ENCODE peak calls at places on chromosomes 2 and 18, in four cellular contexts. J is CD4-positive, alpha-beta T cell; G is DMS 273 treated with DMSO at 0.1 percent for 48 hours; V is neural progenitor cell. Y is an unnamed sample.

GRCh38 chr2:27792759-27793158 is 21.2 kb downstream of the MRPL33 start:
- DNase-seq in J (no peak), G (no peak), V (no peak), Y (no peak)

GRCh38 chr18:78681396-78681795 is 298.2 kb upstream of the SALL3 start:
- DNase-seq in J (no peak), G (no peak), V (no peak), Y (no peak)

GRCh38 chr2:112481528-112482228 is at the start of gene TTL:
- DNase-seq in J (peak), G (peak), V (peak), Y (peak)

GRCh38 chr2:199818001-199818400 is 33.0 kb downstream of the FTCDNL1 start:
- DNase-seq in J (no peak), G (no peak), V (no peak), Y (no peak)

GRCh38 chr2:62854600-62855514 is 149.3 kb downstream of the EHBP1 start:
- DNase-seq in J (no peak), G (no peak), V (no peak), Y (no peak)

GRCh38 chr2:163182764-163183354 is 344.3 kb upstream of the KCNH7 start:
- DNase-seq in J (no peak), G (no peak), V (no peak), Y (no peak)

GRCh38 chr18:23237524-23238151 is 102.4 kb downstream of the CABLES1 start:
- DNase-seq in J (peak), G (no peak), V (peak), Y (no peak)

GRCh38 chr18:79530821-79531220 is 135.1 kb downstream of the NFATC1 start:
- DNase-seq in J (no peak), G (no peak), V (no peak), Y (no peak)

GRCh38 chr18:55768255-55768654 is 180.3 kb upstream of the TCF4 start:
- DNase-seq in J (no peak), G (no peak), V (no peak), Y (no peak)

GRCh38 chr2:189236066-189236465 is 56.5 kb upstream of the COL5A2 start:
- DNase-seq in J (no peak), G (no peak), V (no peak), Y (no peak)

GRCh38 chr18:12857215-12857924 is 26.7 kb downstream of the PTPN2 start:
- DNase-seq in J (no peak), G (no peak), V (no peak), Y (no peak)

GRCh38 chr18:33735428-33735827 is 157.4 kb downstream of the ASXL3 start:
- DNase-seq in J (no peak), G (no peak), V (no peak), Y (no peak)

GRCh38 chr18:62324355-62324828 is 718 bp upstream of the TNFRSF11A start:
- DNase-seq in J (no peak), G (no peak), V (peak), Y (no peak)

GRCh38 chr18:68484241-68484640 is 230.7 kb downstream of the TMX3 start:
- DNase-seq in J (no peak), G (no peak), V (no peak), Y (no peak)

GRCh38 chr18:26215247-26215970 is 10.8 kb upstream of the TAF4B start:
- DNase-seq in J (peak), G (no peak), V (no peak), Y (no peak)

GRCh38 chr2:81412681-81413080 is 1108.1 kb upstream of the LRRTM1 start:
- DNase-seq in J (no peak), G (no peak), V (no peak), Y (no peak)

GRCh38 chr2:42368817-42369550 is 8.0 kb upstream of the COX7A2L start:
- DNase-seq in J (no peak), G (no peak), V (no peak), Y (peak)

GRCh38 chr2:133086176-133086575 is 416.2 kb upstream of the LYPD1 start:
- DNase-seq in J (no peak), G (no peak), V (no peak), Y (no peak)

GRCh38 chr18:31574359-31574758 is 17.3 kb upstream of the TTR start:
- DNase-seq in J (no peak), G (no peak), V (no peak), Y (no peak)

GRCh38 chr2:225889452-225889851 is 489.9 kb downstream of the NYAP2 start:
- DNase-seq in J (no peak), G (peak), V (peak), Y (peak)

GRCh38 chr2:165185633-165186032 is 18.2 kb downstream of the SCN3A start:
- DNase-seq in J (no peak), G (no peak), V (no peak), Y (no peak)

GRCh38 chr2:128519517-128520215 is 201.0 kb upstream of the HS6ST1 start:
- DNase-seq in J (no peak), G (no peak), V (no peak), Y (no peak)

GRCh38 chr2:184646177-184646576 is 47.8 kb downstream of the ZNF804A start:
- DNase-seq in J (no peak), G (no peak), V (peak), Y (no peak)

GRCh38 chr2:121355488-121355887 is 70.5 kb upstream of the TFCP2L1 start:
- DNase-seq in J (no peak), G (no peak), V (no peak), Y (no peak)

GRCh38 chr18:69951182-69951581 is 3.5 kb upstream of the CD226 start:
- DNase-seq in J (no peak), G (no peak), V (no peak), Y (no peak)

GRCh38 chr18:5542393-5543035 is 1.3 kb downstream of the EPB41L3 start:
- DNase-seq in J (no peak), G (peak), V (peak), Y (no peak)

GRCh38 chr2:118123561-118124232 is 35.4 kb downstream of the INSIG2 start:
- DNase-seq in J (no peak), G (no peak), V (no peak), Y (no peak)